ENCODE peak calls at places on chromosomes 11 and 22, in ten cellular contexts. D is AG04450; P is cardiac muscle cell; M is CD4-positive, alpha-beta T cell; B is tibial nerve; R is transverse colon; W is GM13977; H is WTC11; K is body of pancreas; C is psoas muscle. N is an unnamed sample.

GRCh38 chr22:25235547-25236290 is 16.3 kb downstream of the CRYBB2 start:
- DNase-seq in C (peak), H (peak), R (peak), M (peak), K (peak), W (peak), D (peak), P (peak), B (no peak), N (peak)

GRCh38 chr22:44587004-44587793 is 89.2 kb upstream of the RTL6 start:
- DNase-seq in H (no peak), D (no peak), B (no peak), C (no peak), M (no peak), R (no peak), P (peak), W (peak), K (peak), N (no peak)

GRCh38 chr22:26643368-26644100 is 13.9 kb upstream of the MIAT start:
- DNase-seq in H (no peak), K (no peak), C (no peak), R (no peak), M (no peak), P (no peak), B (no peak), D (no peak), W (no peak), N (no peak)

GRCh38 chr22:23178512-23179254 is 1.6 kb upstream of the BCR start:
- DNase-seq in W (peak), B (peak), M (peak), C (peak), R (peak), D (no peak), K (peak), H (peak), P (peak), N (peak)

GRCh38 chr22:49756201-49756600 is 71.5 kb downstream of the BRD1 start:
- DNase-seq in W (no peak), P (no peak), B (no peak), R (no peak), C (no peak), M (no peak), D (no peak), K (no peak), H (no peak), N (no peak)

GRCh38 chr11:129313588-129314288 is 61.9 kb upstream of the BARX2 start:
- DNase-seq in C (no peak), W (no peak), R (no peak), D (no peak), B (no peak), K (peak), H (no peak), P (peak), M (no peak), N (no peak)

GRCh38 chr11:113603277-113604059 is 102.6 kb downstream of the TMPRSS5 start:
- DNase-seq in K (no peak), H (no peak), M (no peak), P (peak), B (no peak), W (no peak), D (no peak), C (peak), R (no peak), N (no peak)

GRCh38 chr11:38448284-38448683 is 1850.2 kb upstream of the RAG2 start:
- DNase-seq in R (no peak), P (no peak), W (no peak), D (no peak), H (no peak), B (no peak), M (no peak), C (no peak), K (peak), N (no peak)

GRCh38 chr22:26715392-26715939 is 58.1 kb downstream of the MIAT start:
- DNase-seq in M (no peak), R (no peak), W (no peak), D (no peak), P (no peak), H (no peak), K (no peak), B (no peak), C (no peak), N (no peak)

GRCh38 chr11:134356656-134357544 is 25.1 kb downstream of the GLB1L2 start:
- DNase-seq in R (no peak), K (no peak), P (no peak), C (no peak), H (no peak), B (no peak), M (no peak), W (no peak), D (no peak), N (no peak)

GRCh38 chr11:71548120-71548519 is at the start of gene KRTAP5-9:
- DNase-seq in M (no peak), D (no peak), K (no peak), R (no peak), P (no peak), H (no peak), C (no peak), W (no peak), B (no peak), N (no peak)

GRCh38 chr22:37996079-37996478 is 11.7 kb upstream of the SOX10 start:
- DNase-seq in W (no peak), H (no peak), D (no peak), M (no peak), R (no peak), K (no peak), B (no peak), P (no peak), C (no peak), N (no peak)

GRCh38 chr11:66341502-66342126 is 3.3 kb downstream of the BRMS1 start:
- DNase-seq in H (no peak), R (no peak), B (no peak), K (no peak), M (no peak), W (no peak), C (no peak), D (no peak), P (no peak), N (no peak)

GRCh38 chr11:19737575-19737974 is 24.9 kb downstream of the NAV2 start:
- DNase-seq in R (no peak), W (no peak), P (no peak), D (no peak), M (no peak), H (no peak), K (no peak), C (no peak), B (no peak), N (no peak)

DNA sequence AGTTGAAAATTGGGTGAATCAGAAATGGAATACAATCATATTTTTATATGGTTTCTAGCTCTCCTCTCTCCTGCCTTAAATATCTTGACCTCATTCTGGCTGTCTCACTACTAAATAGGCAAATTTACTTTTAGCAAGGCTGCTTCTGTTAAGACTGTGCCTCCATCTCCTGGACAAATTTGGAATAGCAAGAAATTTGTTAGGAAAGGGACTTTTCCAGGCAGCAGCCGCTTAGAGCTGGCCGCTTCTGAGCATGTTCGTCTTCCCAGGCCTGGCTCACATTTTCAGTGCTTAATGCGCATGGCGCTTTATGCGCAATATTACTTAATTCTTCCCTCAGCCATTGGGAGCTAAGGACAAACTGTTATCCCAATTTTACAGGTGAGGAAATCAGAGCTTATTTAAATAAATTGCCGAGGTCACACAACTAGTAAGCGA is 1.7 kb upstream of the PEX26 start:
- DNase-seq in P (peak), C (peak), H (peak), B (no peak), K (peak), R (peak), W (peak), M (no peak), D (peak), N (peak)
- TF ChIP-seq CTCF in P (peak), C (peak), H (peak), B (peak), K (peak), R (peak), W (peak), M (peak), D (peak), N (peak)

GRCh38 chr11:2074266-2074825 is 64.8 kb downstream of the IGF2 start:
- DNase-seq in M (no peak), C (no peak), P (no peak), K (no peak), H (peak), R (no peak), B (no peak), D (no peak), W (no peak), N (peak)
- TF ChIP-seq CTCF in M (no peak), C (no peak), P (peak), K (no peak), H (peak), R (no peak), B (no peak), D (no peak), W (peak), N (no peak)

GRCh38 chr11:98068251-98068650 is 952.5 kb upstream of the CNTN5 start:
- DNase-seq in P (no peak), H (no peak), D (no peak), K (no peak), W (no peak), M (no peak), B (no peak), C (no peak), R (no peak), N (no peak)
- TF ChIP-seq CTCF in P (no peak), H (no peak), D (no peak), K (no peak), W (no peak), M (no peak), B (no peak), C (no peak), R (no peak), N (no peak)

DNA sequence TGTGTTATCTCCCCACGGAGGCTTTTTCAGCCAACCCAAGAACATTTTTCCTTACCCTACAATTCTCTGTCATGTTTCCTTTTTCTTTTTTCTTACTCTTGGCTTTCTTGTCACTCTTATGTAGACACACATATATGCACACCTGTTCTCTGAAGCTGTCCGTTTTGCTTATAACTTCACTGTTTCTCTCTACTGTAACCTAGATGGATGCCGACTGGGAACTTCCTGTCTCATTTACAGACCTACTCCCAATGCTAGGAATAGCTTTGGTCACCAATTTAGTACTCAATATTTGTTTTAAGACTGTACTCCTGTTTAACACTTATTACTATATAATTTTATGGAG is 9.9 kb upstream of the CASP12 start:
- DNase-seq in W (no peak), H (no peak), M (no peak), R (no peak), K (no peak), D (no peak), C (no peak), B (no peak), P (no peak), N (no peak)
- TF ChIP-seq CTCF in W (no peak), H (no peak), M (no peak), R (no peak), K (no peak), D (no peak), C (no peak), B (no peak), P (no peak), N (no peak)

DNA sequence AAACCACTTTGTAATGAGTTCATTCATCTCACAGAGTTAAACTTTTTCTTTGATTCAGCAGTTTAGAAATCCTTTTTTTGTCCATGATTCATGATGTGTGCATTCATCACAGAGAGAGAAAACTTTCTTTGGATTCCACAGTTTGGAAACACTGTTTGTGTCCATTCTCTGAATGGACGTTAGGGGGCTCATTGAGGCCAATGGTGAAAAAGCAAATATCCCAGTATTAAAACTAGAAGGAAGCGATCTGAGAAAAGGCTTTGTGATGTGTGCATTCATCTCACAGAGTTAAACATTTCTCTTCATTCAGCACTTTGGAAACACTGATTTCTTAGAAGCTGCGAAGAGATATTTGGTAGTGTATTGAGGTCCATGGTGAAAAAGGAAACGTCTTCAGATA is 155.6 kb upstream of the TRIM48 start:
- DNase-seq in M (no peak), H (no peak), P (no peak), W (no peak), B (no peak), K (no peak), D (no peak), R (no peak), C (no peak), N (no peak)
- TF ChIP-seq CTCF in M (no peak), H (no peak), P (no peak), W (no peak), B (no peak), K (no peak), D (no peak), R (no peak), C (no peak), N (no peak)

GRCh38 chr22:43018615-43019014 is 3.7 kb upstream of the PACSIN2 start:
- DNase-seq in K (peak), W (no peak), R (peak), H (no peak), M (no peak), B (no peak), D (no peak), C (no peak), P (no peak), N (no peak)
- TF ChIP-seq CTCF in K (no peak), W (no peak), R (no peak), H (no peak), M (no peak), B (no peak), D (no peak), C (no peak), P (no peak), N (no peak)

DNA sequence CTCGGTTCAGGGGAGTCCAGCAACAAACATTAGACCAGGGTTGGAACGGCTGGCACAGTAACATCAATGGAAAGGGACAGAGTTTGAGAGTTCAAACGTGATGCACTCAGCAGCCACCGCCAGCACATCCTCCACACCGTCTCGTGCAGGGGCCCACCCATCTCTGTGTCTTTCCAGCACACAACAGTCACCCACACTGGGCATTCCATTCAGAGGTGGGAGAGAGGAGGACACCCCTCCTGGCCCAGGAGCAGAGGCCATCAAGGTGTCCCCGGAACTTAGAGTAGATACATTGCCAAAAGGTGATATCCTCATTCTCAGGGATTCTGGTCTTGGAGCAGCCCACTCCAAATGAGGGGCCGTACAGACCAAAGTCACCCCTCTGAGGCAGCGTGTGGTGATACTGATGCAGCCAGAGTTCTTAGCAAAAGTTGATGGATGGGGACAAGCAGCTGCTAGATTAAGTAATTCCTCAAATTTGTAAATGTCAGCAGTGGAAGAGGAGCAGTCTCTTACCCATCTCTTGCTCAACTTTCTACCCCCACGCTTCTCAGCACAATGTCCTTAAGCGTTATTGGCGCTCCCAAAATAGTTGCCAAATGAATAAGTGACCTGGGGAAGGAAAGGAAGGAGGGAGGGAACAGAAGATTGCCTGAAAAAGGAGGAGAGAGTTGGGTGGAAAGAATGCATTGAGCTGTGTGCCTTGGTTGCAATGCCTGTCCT is 5.5 kb downstream of the SNAP29 start:
- DNase-seq in D (no peak), R (no peak), C (no peak), H (no peak), P (peak), M (no peak), B (no peak), W (no peak), K (no peak), N (no peak)
- TF ChIP-seq CTCF in D (no peak), R (no peak), C (no peak), H (no peak), P (no peak), M (no peak), B (no peak), W (no peak), K (no peak), N (no peak)